ENCODE peak calls at places on chromosome 9, in nine cellular contexts. G is right lobe of liver; H is caudate nucleus; B is gastrocnemius medialis; V is CD4-positive, alpha-beta T cell; O is upper lobe of right lung; P is heart right ventricle; D is body of pancreas; R is epithelial cell of prostate. Y is an unnamed sample.

GRCh38 chr9:36293918-36294317 is 35.7 kb upstream of the GNE start:
- DNase-seq in G (no peak), H (no peak), B (no peak), V (no peak), O (no peak), P (no peak), D (no peak), R (no peak), Y (no peak)

GRCh38 chr9:82130331-82131042 is 141.9 kb downstream of the SPATA31D1 start:
- DNase-seq in G (no peak), H (no peak), B (no peak), V (no peak), O (no peak), P (no peak), D (no peak), R (no peak), Y (no peak)

GRCh38 chr9:114869845-114870244 is 60.5 kb downstream of the TNFSF8 start:
- DNase-seq in G (no peak), H (no peak), B (no peak), V (peak; percentile 17), O (no peak), P (no peak), D (no peak), R (no peak), Y (peak; percentile 43)

GRCh38 chr9:129567329-129567728 is 53.6 kb downstream of the C9orf50 start:
- DNase-seq in G (no peak), H (no peak), B (no peak), V (no peak), O (no peak), P (no peak), D (no peak), R (no peak), Y (no peak)

GRCh38 chr9:87592554-87593394 is 95.1 kb downstream of the DAPK1 start:
- DNase-seq in G (peak; percentile 77), H (no peak), B (peak; percentile 45), V (no peak), O (peak; percentile 78), P (peak; percentile 58), D (peak; percentile 91), R (no peak), Y (peak; percentile 61)

GRCh38 chr9:129869585-129870501 is 34.6 kb downstream of the USP20 start:
- DNase-seq in G (no peak), H (no peak), B (no peak), V (no peak), O (no peak), P (no peak), D (no peak), R (no peak), Y (no peak)

GRCh38 chr9:65410926-65411325 is 125.9 kb upstream of the FOXD4L5 start:
- DNase-seq in G (no peak), H (no peak), B (no peak), V (no peak), O (peak; percentile 54), P (no peak), D (no peak), R (no peak), Y (no peak)

GRCh38 chr9:99732715-99733114 is 89.0 kb upstream of the NR4A3 start:
- DNase-seq in G (no peak), H (no peak), B (no peak), V (no peak), O (no peak), P (no peak), D (no peak), R (no peak), Y (no peak)

GRCh38 chr9:117204971-117205370 is 209.9 kb downstream of the ASTN2 start:
- DNase-seq in G (no peak), H (no peak), B (no peak), V (no peak), O (no peak), P (no peak), D (no peak), R (no peak), Y (no peak)

GRCh38 chr9:128072144-128073021 is 4.4 kb downstream of the SLC25A25 start:
- DNase-seq in G (peak; percentile 65), H (peak; percentile 14), B (peak; percentile 67), V (no peak), O (peak; percentile 74), P (peak; percentile 82), D (peak; percentile 70), R (no peak), Y (peak; percentile 37)

DNA sequence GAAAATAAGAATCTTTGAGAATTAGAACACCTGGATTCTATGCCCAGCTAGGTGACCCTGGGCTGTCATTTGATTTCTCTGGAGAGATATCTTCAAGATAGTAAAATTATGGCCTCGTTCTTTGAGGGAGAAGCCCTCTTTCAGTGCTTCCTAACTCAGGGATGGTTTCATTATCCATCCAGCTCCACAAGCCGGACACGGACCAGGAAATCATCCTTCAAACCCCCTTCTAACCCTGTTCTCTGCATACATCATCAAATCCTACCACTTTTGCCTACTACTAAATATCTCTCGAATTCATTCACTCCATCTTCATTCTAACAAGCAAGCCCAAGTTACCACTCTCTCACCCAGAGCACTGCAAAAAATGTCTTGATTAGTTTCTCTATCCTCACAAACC is 57.2 kb downstream of the MAPKAP1 start:
- DNase-seq in G (no peak), H (no peak), B (no peak), V (no peak), O (no peak), P (no peak), D (no peak), R (no peak), Y (no peak)
- H3K27ac ChIP-seq in G (no peak overlapping the region), H (no peak overlapping the region), B (no peak overlapping the region), V (no peak overlapping the region), O (peak overlapping the region; percentile 67), P (no peak overlapping the region), D (no peak overlapping the region), R (peak overlapping the region; percentile 99), Y (no peak overlapping the region)

DNA sequence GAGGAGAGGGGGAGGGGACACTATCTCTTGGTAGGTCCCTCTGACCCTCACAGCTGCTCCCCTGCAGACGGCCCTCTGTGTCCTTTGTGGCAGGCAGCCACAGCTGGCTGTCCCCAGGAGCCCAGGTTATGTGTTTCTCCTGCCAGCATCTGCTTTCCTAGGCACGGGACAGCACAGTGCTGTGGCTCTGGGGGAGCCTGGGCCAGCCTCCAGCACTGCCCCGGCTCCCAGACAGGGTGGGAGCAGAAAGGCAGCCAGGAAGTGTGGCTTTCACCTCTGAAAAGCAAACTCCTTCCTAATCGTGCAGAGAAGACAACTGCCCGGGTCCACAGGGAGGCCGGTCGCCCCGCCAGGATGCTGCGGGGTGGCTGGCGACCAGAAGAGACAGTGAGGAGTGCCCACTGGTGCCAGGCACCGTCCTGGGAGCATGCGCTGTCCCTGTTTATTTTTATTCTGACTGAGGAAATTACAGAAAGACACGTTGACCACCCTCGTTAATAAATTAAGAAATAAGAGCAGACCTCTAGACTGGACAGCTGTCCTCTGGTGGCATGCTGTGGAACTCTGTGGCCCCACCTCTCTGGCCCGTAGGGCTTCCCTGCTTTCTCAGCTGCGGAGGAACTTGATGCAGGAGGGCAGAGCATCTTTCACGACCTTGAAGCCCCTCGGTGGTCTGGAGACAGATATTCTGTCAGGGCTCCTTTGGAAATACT is 240.3 kb downstream of the FANCC start:
- DNase-seq in G (no peak), H (peak; percentile 58), B (peak; percentile 52), V (no peak), O (peak; percentile 46), P (no peak), D (no peak), R (no peak), Y (no peak)
- H3K27ac ChIP-seq in G (peak overlapping the region; percentile 11), H (peak overlapping the region; percentile 98), B (peak overlapping the region; percentile 91), V (no peak overlapping the region), O (peak overlapping the region; percentile 68), P (peak overlapping the region; percentile 78), D (peak overlapping the region; percentile 52), R (peak overlapping the region; percentile 3), Y (no peak overlapping the region)

GRCh38 chr9:89495824-89496555 is 1.9 kb downstream of the SEMA4D start:
- DNase-seq in G (no peak), H (no peak), B (no peak), V (no peak), O (no peak), P (no peak), D (no peak), R (no peak), Y (no peak)
- H3K27ac ChIP-seq in G (no peak overlapping the region), H (peak overlapping the region; percentile 82), B (peak overlapping the region; percentile 85), V (peak overlapping the region; percentile 66), O (no peak overlapping the region), P (no peak overlapping the region), D (no peak overlapping the region), R (no peak overlapping the region), Y (peak overlapping the region; percentile 65)

DNA sequence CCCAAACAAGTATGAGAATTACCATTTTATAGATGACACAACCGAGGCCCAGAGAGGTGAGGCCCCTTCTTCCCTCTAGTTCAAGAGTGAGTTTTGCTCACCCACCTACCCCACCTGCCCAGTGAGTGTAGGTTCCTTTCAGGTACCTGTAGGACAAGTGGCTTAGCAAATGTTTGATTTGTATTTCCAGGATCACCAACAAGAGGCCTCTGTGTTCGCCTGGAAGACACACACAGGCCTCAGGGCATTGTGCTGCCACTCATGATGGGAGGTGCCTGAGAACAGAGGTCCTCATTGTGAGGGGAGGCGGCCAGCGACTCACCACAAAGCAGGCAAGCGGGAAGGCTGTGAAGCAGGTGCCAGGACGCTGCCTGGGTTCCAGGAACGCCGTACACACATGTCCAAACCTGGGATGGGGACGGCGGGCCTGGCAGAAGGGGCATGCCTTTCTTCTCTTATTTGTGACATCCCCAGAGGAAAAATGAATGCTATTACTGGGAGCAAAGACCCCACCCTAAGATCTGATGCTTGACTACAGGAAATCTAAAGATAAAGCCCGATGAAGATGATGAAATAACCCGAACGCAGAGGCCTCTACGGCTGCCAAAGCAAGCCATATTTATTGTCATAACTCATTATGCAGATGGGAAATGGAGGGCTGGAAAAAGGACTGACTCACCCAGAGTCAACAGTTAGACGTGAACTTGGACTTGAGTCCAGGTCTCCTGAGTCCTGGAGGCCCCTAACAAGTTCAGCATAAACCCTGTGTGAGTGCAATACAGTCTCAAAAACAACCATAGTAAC is 60.2 kb upstream of the SLC25A51 start:
- DNase-seq in G (no peak), H (peak; percentile 79), B (no peak), V (no peak), O (peak; percentile 89), P (no peak), D (peak; percentile 79), R (no peak), Y (peak; percentile 91)
- H3K27ac ChIP-seq in G (no peak overlapping the region), H (peak overlapping the region; percentile 79), B (no peak overlapping the region), V (no peak overlapping the region), O (peak overlapping the region; percentile 81), P (no peak overlapping the region), D (peak overlapping the region; percentile 96), R (peak overlapping the region; percentile 84), Y (peak overlapping the region; percentile 73)

GRCh38 chr9:95305770-95306492 is 11.6 kb downstream of the FANCC start:
- DNase-seq in G (no peak), H (no peak), B (no peak), V (no peak), O (no peak), P (no peak), D (no peak), R (no peak), Y (no peak)
- H3K27ac ChIP-seq in G (no peak overlapping the region), H (no peak overlapping the region), B (no peak overlapping the region), V (no peak overlapping the region), O (no peak overlapping the region), P (no peak overlapping the region), D (no peak overlapping the region), R (no peak overlapping the region), Y (no peak overlapping the region)

Y was measured in small intestine.